ENCODE peak calls at places on chromosome 11, in nine cellular contexts. One of them, this sample, is unnamed.

GRCh38 chr11:83520849-83521248 is 234.7 kb upstream of the CCDC90B start:
- DNase-seq in neural crest cell: no peak
- DNase-seq in choroid plexus epithelial cell: no peak
- DNase-seq in heart right ventricle: no peak
- DNase-seq in tibial nerve: no peak
- DNase-seq in Calu3: no peak
- DNase-seq in epithelial cell of esophagus: no peak
- DNase-seq in WERI-Rb-1: no peak
- DNase-seq in cardiac fibroblast: no peak
- DNase-seq in this sample: no peak

GRCh38 chr11:74636633-74637184 is 44.3 kb downstream of the POLD3 start:
- DNase-seq in Calu3: no peak
- DNase-seq in heart right ventricle: no peak
- DNase-seq in tibial nerve: no peak
- DNase-seq in WERI-Rb-1: no peak
- DNase-seq in neural crest cell: no peak
- DNase-seq in choroid plexus epithelial cell: peak; percentile 93
- DNase-seq in cardiac fibroblast: peak; percentile 92
- DNase-seq in epithelial cell of esophagus: peak; percentile 92
- DNase-seq in this sample: no peak

GRCh38 chr11:65651589-65652510 is 10.9 kb downstream of the RELA start:
- DNase-seq in tibial nerve: no peak
- DNase-seq in WERI-Rb-1: no peak
- DNase-seq in choroid plexus epithelial cell: peak; percentile 45
- DNase-seq in cardiac fibroblast: peak; percentile 52
- DNase-seq in Calu3: peak; percentile 89
- DNase-seq in heart right ventricle: no peak
- DNase-seq in epithelial cell of esophagus: peak; percentile 92
- DNase-seq in neural crest cell: no peak
- DNase-seq in this sample: no peak

GRCh38 chr11:124759268-124760204 is 2.6 kb downstream of the ESAM start:
- DNase-seq in Calu3: no peak
- DNase-seq in cardiac fibroblast: no peak
- DNase-seq in WERI-Rb-1: no peak
- DNase-seq in epithelial cell of esophagus: no peak
- DNase-seq in choroid plexus epithelial cell: no peak
- DNase-seq in tibial nerve: no peak
- DNase-seq in heart right ventricle: peak; percentile 80
- DNase-seq in neural crest cell: no peak
- DNase-seq in this sample: no peak

GRCh38 chr11:12280838-12281565 is 96.4 kb upstream of the PARVA start:
- DNase-seq in WERI-Rb-1: no peak
- DNase-seq in choroid plexus epithelial cell: no peak
- DNase-seq in Calu3: no peak
- DNase-seq in heart right ventricle: no peak
- DNase-seq in neural crest cell: no peak
- DNase-seq in cardiac fibroblast: peak; percentile 53
- DNase-seq in tibial nerve: no peak
- DNase-seq in epithelial cell of esophagus: peak; percentile 52
- DNase-seq in this sample: peak; percentile 8

GRCh38 chr11:35412285-35412684 is 7.1 kb downstream of the SLC1A2 start:
- DNase-seq in neural crest cell: no peak
- DNase-seq in cardiac fibroblast: peak; percentile 31
- DNase-seq in WERI-Rb-1: no peak
- DNase-seq in tibial nerve: no peak
- DNase-seq in choroid plexus epithelial cell: no peak
- DNase-seq in heart right ventricle: no peak
- DNase-seq in Calu3: no peak
- DNase-seq in epithelial cell of esophagus: no peak
- DNase-seq in this sample: no peak

GRCh38 chr11:124638500-124638899 is 15.8 kb downstream of the TBRG1 start:
- DNase-seq in choroid plexus epithelial cell: no peak
- DNase-seq in tibial nerve: no peak
- DNase-seq in cardiac fibroblast: no peak
- DNase-seq in neural crest cell: no peak
- DNase-seq in WERI-Rb-1: no peak
- DNase-seq in epithelial cell of esophagus: no peak
- DNase-seq in Calu3: no peak
- DNase-seq in heart right ventricle: no peak
- DNase-seq in this sample: no peak

GRCh38 chr11:75577198-75577597 is 15.1 kb downstream of the SERPINH1 start:
- DNase-seq in heart right ventricle: peak; percentile 74
- DNase-seq in neural crest cell: peak; percentile 52
- DNase-seq in epithelial cell of esophagus: no peak
- DNase-seq in cardiac fibroblast: peak; percentile 48
- DNase-seq in Calu3: peak; percentile 36
- DNase-seq in WERI-Rb-1: peak; percentile 62
- DNase-seq in choroid plexus epithelial cell: peak; percentile 45
- DNase-seq in tibial nerve: peak; percentile 40
- DNase-seq in this sample: peak; percentile 81

GRCh38 chr11:77471520-77472234 is 2.2 kb downstream of the PAK1 start:
- DNase-seq in epithelial cell of esophagus: peak; percentile 73
- DNase-seq in WERI-Rb-1: peak; percentile 46
- DNase-seq in cardiac fibroblast: no peak
- DNase-seq in Calu3: peak; percentile 76
- DNase-seq in neural crest cell: peak; percentile 32
- DNase-seq in heart right ventricle: no peak
- DNase-seq in tibial nerve: no peak
- DNase-seq in choroid plexus epithelial cell: peak; percentile 22
- DNase-seq in this sample: peak; percentile 46

GRCh38 chr11:117822031-117822521 is 2.5 kb downstream of the FXYD2 start:
- DNase-seq in choroid plexus epithelial cell: peak; percentile 46
- DNase-seq in Calu3: peak; percentile 61
- DNase-seq in heart right ventricle: peak; percentile 59
- DNase-seq in epithelial cell of esophagus: peak; percentile 46
- DNase-seq in WERI-Rb-1: peak; percentile 75
- DNase-seq in tibial nerve: no peak
- DNase-seq in cardiac fibroblast: no peak
- DNase-seq in neural crest cell: peak; percentile 43
- DNase-seq in this sample: peak; percentile 59

GRCh38 chr11:3096909-3097395 is 39.7 kb upstream of the CARS1 start:
- DNase-seq in choroid plexus epithelial cell: no peak
- DNase-seq in WERI-Rb-1: no peak
- DNase-seq in tibial nerve: no peak
- DNase-seq in cardiac fibroblast: no peak
- DNase-seq in epithelial cell of esophagus: no peak
- DNase-seq in heart right ventricle: no peak
- DNase-seq in Calu3: no peak
- DNase-seq in neural crest cell: no peak
- DNase-seq in this sample: no peak

GRCh38 chr11:22703040-22703439 is 36.6 kb downstream of the GAS2 start:
- DNase-seq in WERI-Rb-1: no peak
- DNase-seq in heart right ventricle: no peak
- DNase-seq in Calu3: peak; percentile 29
- DNase-seq in cardiac fibroblast: peak; percentile 89
- DNase-seq in choroid plexus epithelial cell: peak; percentile 92
- DNase-seq in epithelial cell of esophagus: peak; percentile 88
- DNase-seq in tibial nerve: no peak
- DNase-seq in neural crest cell: no peak
- DNase-seq in this sample: no peak

GRCh38 chr11:12496181-12497025 is 119.0 kb downstream of the PARVA start:
- DNase-seq in neural crest cell: no peak
- DNase-seq in heart right ventricle: no peak
- DNase-seq in cardiac fibroblast: no peak
- DNase-seq in Calu3: no peak
- DNase-seq in choroid plexus epithelial cell: no peak
- DNase-seq in epithelial cell of esophagus: no peak
- DNase-seq in WERI-Rb-1: no peak
- DNase-seq in tibial nerve: no peak
- DNase-seq in this sample: no peak

GRCh38 chr11:35579557-35580396 is 38.5 kb upstream of the FJX1 start:
- DNase-seq in choroid plexus epithelial cell: peak; percentile 95
- DNase-seq in epithelial cell of esophagus: peak; percentile 89
- DNase-seq in Calu3: no peak
- DNase-seq in tibial nerve: no peak
- DNase-seq in cardiac fibroblast: peak; percentile 96
- DNase-seq in heart right ventricle: no peak
- DNase-seq in neural crest cell: no peak
- DNase-seq in WERI-Rb-1: no peak
- DNase-seq in this sample: no peak

GRCh38 chr11:47233989-47234668 is 14.5 kb downstream of the ACP2 start:
- DNase-seq in neural crest cell: no peak
- DNase-seq in WERI-Rb-1: peak; percentile 50
- DNase-seq in cardiac fibroblast: peak; percentile 91
- DNase-seq in epithelial cell of esophagus: peak; percentile 71
- DNase-seq in heart right ventricle: peak; percentile 25
- DNase-seq in tibial nerve: no peak
- DNase-seq in choroid plexus epithelial cell: peak; percentile 76
- DNase-seq in Calu3: no peak
- DNase-seq in this sample: peak; percentile 60

GRCh38 chr11:104327864-104328513 is 164.0 kb upstream of the PDGFD start:
- DNase-seq in neural crest cell: no peak
- DNase-seq in choroid plexus epithelial cell: no peak
- DNase-seq in Calu3: no peak
- DNase-seq in heart right ventricle: no peak
- DNase-seq in cardiac fibroblast: no peak
- DNase-seq in tibial nerve: no peak
- DNase-seq in epithelial cell of esophagus: no peak
- DNase-seq in WERI-Rb-1: no peak
- DNase-seq in this sample: peak; percentile 34

GRCh38 chr11:3841426-3842304 is 906 bp upstream of the RHOG start:
- DNase-seq in Calu3: peak; percentile 92
- DNase-seq in tibial nerve: peak; percentile 67
- DNase-seq in WERI-Rb-1: peak; percentile 87
- DNase-seq in cardiac fibroblast: peak; percentile 96
- DNase-seq in epithelial cell of esophagus: peak; percentile 77
- DNase-seq in choroid plexus epithelial cell: peak; percentile 91
- DNase-seq in heart right ventricle: peak; percentile 87
- DNase-seq in neural crest cell: peak; percentile 79
- DNase-seq in this sample: peak; percentile 88

GRCh38 chr11:6579681-6580080 is 23.7 kb downstream of the RRP8 start:
- DNase-seq in WERI-Rb-1: no peak
- DNase-seq in neural crest cell: no peak
- DNase-seq in choroid plexus epithelial cell: no peak
- DNase-seq in cardiac fibroblast: no peak
- DNase-seq in Calu3: no peak
- DNase-seq in epithelial cell of esophagus: no peak
- DNase-seq in tibial nerve: no peak
- DNase-seq in heart right ventricle: no peak
- DNase-seq in this sample: no peak

GRCh38 chr11:31967404-31967950 is 123.4 kb upstream of the RCN1 start:
- DNase-seq in cardiac fibroblast: no peak
- DNase-seq in heart right ventricle: no peak
- DNase-seq in choroid plexus epithelial cell: no peak
- DNase-seq in epithelial cell of esophagus: no peak
- DNase-seq in neural crest cell: no peak
- DNase-seq in tibial nerve: no peak
- DNase-seq in Calu3: no peak
- DNase-seq in WERI-Rb-1: no peak
- DNase-seq in this sample: no peak

GRCh38 chr11:61598886-61599868 is 18.3 kb upstream of the SYT7 start:
- DNase-seq in cardiac fibroblast: peak; percentile 68
- DNase-seq in WERI-Rb-1: peak; percentile 39
- DNase-seq in Calu3: no peak
- DNase-seq in choroid plexus epithelial cell: peak; percentile 51
- DNase-seq in epithelial cell of esophagus: no peak
- DNase-seq in heart right ventricle: peak; percentile 51
- DNase-seq in tibial nerve: no peak
- DNase-seq in neural crest cell: no peak
- DNase-seq in this sample: peak; percentile 36
- TF ChIP-seq CTCF in cardiac fibroblast: no peak
- TF ChIP-seq CTCF in WERI-Rb-1: no peak
- TF ChIP-seq CTCF in Calu3: no peak
- TF ChIP-seq CTCF in choroid plexus epithelial cell: no peak
- TF ChIP-seq CTCF in epithelial cell of esophagus: no peak
- TF ChIP-seq CTCF in heart right ventricle: peak; percentile 11
- TF ChIP-seq CTCF in tibial nerve: no peak
- TF ChIP-seq CTCF in neural crest cell: no peak
- TF ChIP-seq CTCF in this sample: no peak

DNA sequence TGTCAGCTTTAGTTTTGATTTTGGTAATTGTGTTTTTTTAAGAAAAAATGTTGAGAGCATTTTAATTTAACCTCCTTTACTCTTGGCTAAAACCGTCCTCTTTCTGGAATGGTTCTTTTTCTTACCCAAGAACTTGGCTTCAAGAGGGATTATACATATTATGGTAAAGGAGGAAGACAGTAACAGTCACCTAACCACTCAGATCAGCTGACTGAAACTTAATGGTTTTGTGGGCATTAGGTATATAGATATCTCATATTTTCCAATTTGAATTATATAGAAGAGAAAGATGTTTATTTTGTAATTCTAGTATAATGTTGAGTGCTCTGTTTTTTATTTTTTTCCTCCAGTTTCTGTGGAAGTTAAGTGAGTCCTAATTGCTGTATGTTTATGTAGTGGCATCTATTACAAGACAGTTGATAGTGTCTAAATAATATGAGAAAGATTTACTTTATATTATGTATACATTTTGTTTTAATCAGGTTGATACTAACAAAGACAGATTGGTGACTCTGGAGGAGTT is 36.6 kb upstream of the NCR3LG1 start:
- DNase-seq in epithelial cell of esophagus: no peak
- DNase-seq in choroid plexus epithelial cell: no peak
- DNase-seq in WERI-Rb-1: no peak
- DNase-seq in cardiac fibroblast: no peak
- DNase-seq in neural crest cell: no peak
- DNase-seq in tibial nerve: no peak
- DNase-seq in heart right ventricle: no peak
- DNase-seq in Calu3: no peak
- DNase-seq in this sample: no peak
- TF ChIP-seq CTCF in epithelial cell of esophagus: no peak
- TF ChIP-seq CTCF in choroid plexus epithelial cell: no peak
- TF ChIP-seq CTCF in WERI-Rb-1: no peak
- TF ChIP-seq CTCF in cardiac fibroblast: no peak
- TF ChIP-seq CTCF in neural crest cell: no peak
- TF ChIP-seq CTCF in tibial nerve: no peak
- TF ChIP-seq CTCF in heart right ventricle: no peak
- TF ChIP-seq CTCF in Calu3: no peak
- TF ChIP-seq CTCF in this sample: no peak

DNA sequence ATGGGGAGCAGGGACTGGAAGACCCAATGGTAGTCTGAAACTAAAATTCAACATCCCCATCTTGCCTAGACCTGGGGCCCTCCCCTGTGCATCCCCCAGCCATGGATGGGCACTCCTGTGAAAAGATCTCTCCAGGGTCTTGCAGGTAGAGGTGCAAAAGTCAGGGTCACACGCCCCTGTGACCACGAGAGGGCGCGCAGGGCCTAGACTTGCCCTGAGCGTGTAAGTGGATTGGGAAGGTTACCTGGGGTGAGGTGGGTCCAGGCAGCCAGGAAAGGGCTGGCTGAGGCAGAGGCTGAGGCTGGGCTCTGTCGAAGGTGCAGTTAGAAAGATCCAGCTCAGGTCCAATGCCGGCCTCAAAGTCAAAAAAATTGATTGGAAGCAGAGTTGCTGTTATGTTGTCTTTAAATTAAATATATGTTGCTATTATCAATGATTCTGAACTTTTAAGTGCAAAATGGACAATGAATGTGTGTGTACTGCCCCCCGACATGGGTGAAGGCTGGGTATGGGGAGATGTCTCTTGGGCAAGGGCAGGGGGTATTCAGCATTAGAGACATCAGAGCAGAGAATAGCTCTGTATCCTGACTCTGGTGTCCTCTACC is 4.8 kb upstream of the POU2F3 start:
- DNase-seq in Calu3: peak; percentile 76
- DNase-seq in cardiac fibroblast: peak; percentile 58
- DNase-seq in heart right ventricle: peak; percentile 65
- DNase-seq in tibial nerve: no peak
- DNase-seq in choroid plexus epithelial cell: peak; percentile 67
- DNase-seq in neural crest cell: peak; percentile 52
- DNase-seq in WERI-Rb-1: peak; percentile 90
- DNase-seq in epithelial cell of esophagus: peak; percentile 87
- DNase-seq in this sample: peak; percentile 63
- TF ChIP-seq CTCF in Calu3: peak; percentile 71
- TF ChIP-seq CTCF in cardiac fibroblast: peak; percentile 83
- TF ChIP-seq CTCF in heart right ventricle: peak; percentile 79
- TF ChIP-seq CTCF in tibial nerve: peak; percentile 29
- TF ChIP-seq CTCF in choroid plexus epithelial cell: peak; percentile 84
- TF ChIP-seq CTCF in neural crest cell: peak; percentile 84
- TF ChIP-seq CTCF in WERI-Rb-1: peak; percentile 95
- TF ChIP-seq CTCF in epithelial cell of esophagus: peak; percentile 89
- TF ChIP-seq CTCF in this sample: peak; percentile 55

GRCh38 chr11:91773090-91773489 is 451.5 kb upstream of the FAT3 start:
- DNase-seq in epithelial cell of esophagus: no peak
- DNase-seq in tibial nerve: no peak
- DNase-seq in neural crest cell: no peak
- DNase-seq in choroid plexus epithelial cell: no peak
- DNase-seq in heart right ventricle: no peak
- DNase-seq in WERI-Rb-1: peak; percentile 60
- DNase-seq in cardiac fibroblast: no peak
- DNase-seq in Calu3: peak; percentile 11
- DNase-seq in this sample: no peak
- TF ChIP-seq CTCF in epithelial cell of esophagus: no peak
- TF ChIP-seq CTCF in tibial nerve: no peak
- TF ChIP-seq CTCF in neural crest cell: no peak
- TF ChIP-seq CTCF in choroid plexus epithelial cell: no peak
- TF ChIP-seq CTCF in heart right ventricle: no peak
- TF ChIP-seq CTCF in WERI-Rb-1: peak; percentile 52
- TF ChIP-seq CTCF in cardiac fibroblast: no peak
- TF ChIP-seq CTCF in Calu3: no peak
- TF ChIP-seq CTCF in this sample: no peak